ENCODE peak calls at places on chromosomes 3 and 15, in nine cellular contexts. One of them, this sample, is unnamed.
A peak's percentile ranks its signal among the peaks of the same experiment; 100 is the strongest.

GRCh38 chr15:70427531-70428120 is 329.9 kb upstream of the TLE3 start:
- DNase-seq in adrenal gland: no peak
- DNase-seq in HepG2: no peak
- DNase-seq in heart left ventricle: no peak
- DNase-seq in body of pancreas: no peak
- DNase-seq in sigmoid colon: no peak
- DNase-seq in H1: no peak
- DNase-seq in GM12892: no peak
- DNase-seq in uterus: no peak
- DNase-seq in this sample: no peak

GRCh38 chr3:118587847-118588246 is 446.8 kb downstream of the IGSF11 start:
- DNase-seq in uterus: no peak
- DNase-seq in body of pancreas: no peak
- DNase-seq in GM12892: no peak
- DNase-seq in heart left ventricle: no peak
- DNase-seq in adrenal gland: no peak
- DNase-seq in H1: no peak
- DNase-seq in sigmoid colon: no peak
- DNase-seq in HepG2: no peak
- DNase-seq in this sample: no peak

GRCh38 chr3:38141952-38142273 is 3.5 kb downstream of the MYD88 start:
- DNase-seq in H1: no peak
- DNase-seq in heart left ventricle: no peak
- DNase-seq in GM12892: no peak
- DNase-seq in uterus: no peak
- DNase-seq in adrenal gland: no peak
- DNase-seq in sigmoid colon: no peak
- DNase-seq in body of pancreas: peak; percentile 6
- DNase-seq in HepG2: no peak
- DNase-seq in this sample: peak; percentile 6

GRCh38 chr3:107600784-107601183 is 78.0 kb downstream of the BBX start:
- DNase-seq in uterus: no peak
- DNase-seq in heart left ventricle: no peak
- DNase-seq in HepG2: no peak
- DNase-seq in GM12892: no peak
- DNase-seq in sigmoid colon: no peak
- DNase-seq in H1: no peak
- DNase-seq in adrenal gland: no peak
- DNase-seq in body of pancreas: no peak
- DNase-seq in this sample: no peak

GRCh38 chr3:148697311-148698189 is at the start of gene AGTR1:
- DNase-seq in uterus: peak; percentile 54
- DNase-seq in body of pancreas: peak; percentile 54
- DNase-seq in GM12892: no peak
- DNase-seq in heart left ventricle: peak; percentile 54
- DNase-seq in sigmoid colon: peak; percentile 91
- DNase-seq in H1: peak; percentile 23
- DNase-seq in adrenal gland: peak; percentile 83
- DNase-seq in HepG2: no peak
- DNase-seq in this sample: peak; percentile 69

GRCh38 chr3:14803101-14803980 is 15.4 kb upstream of the FGD5 start:
- DNase-seq in heart left ventricle: peak; percentile 59
- DNase-seq in uterus: no peak
- DNase-seq in H1: no peak
- DNase-seq in HepG2: peak; percentile 78
- DNase-seq in sigmoid colon: peak; percentile 68
- DNase-seq in GM12892: no peak
- DNase-seq in body of pancreas: no peak
- DNase-seq in adrenal gland: no peak
- DNase-seq in this sample: no peak

GRCh38 chr3:197394464-197395321 is 96.3 kb upstream of the DLG1 start:
- DNase-seq in HepG2: no peak
- DNase-seq in body of pancreas: no peak
- DNase-seq in heart left ventricle: peak; percentile 89
- DNase-seq in sigmoid colon: no peak
- DNase-seq in uterus: peak; percentile 61
- DNase-seq in GM12892: peak; percentile 53
- DNase-seq in adrenal gland: no peak
- DNase-seq in H1: no peak
- DNase-seq in this sample: peak; percentile 82

GRCh38 chr3:52707585-52707984 is 1.7 kb downstream of the SPCS1 start:
- DNase-seq in sigmoid colon: no peak
- DNase-seq in HepG2: no peak
- DNase-seq in GM12892: no peak
- DNase-seq in H1: no peak
- DNase-seq in adrenal gland: no peak
- DNase-seq in uterus: no peak
- DNase-seq in body of pancreas: no peak
- DNase-seq in heart left ventricle: no peak
- DNase-seq in this sample: no peak

GRCh38 chr3:48187579-48188265 is 495 bp downstream of the CDC25A start:
- DNase-seq in body of pancreas: no peak
- DNase-seq in GM12892: no peak
- DNase-seq in heart left ventricle: peak; percentile 32
- DNase-seq in sigmoid colon: no peak
- DNase-seq in adrenal gland: no peak
- DNase-seq in H1: no peak
- DNase-seq in uterus: peak; percentile 23
- DNase-seq in HepG2: no peak
- DNase-seq in this sample: no peak

GRCh38 chr3:35639251-35640185 is at the start of gene ARPP21:
- DNase-seq in H1: no peak
- DNase-seq in uterus: no peak
- DNase-seq in sigmoid colon: peak; percentile 46
- DNase-seq in adrenal gland: no peak
- DNase-seq in body of pancreas: peak; percentile 13
- DNase-seq in GM12892: peak; percentile 8
- DNase-seq in heart left ventricle: peak; percentile 25
- DNase-seq in HepG2: no peak
- DNase-seq in this sample: peak; percentile 18

GRCh38 chr15:41285285-41285684 is 47.1 kb downstream of the OIP5 start:
- DNase-seq in body of pancreas: no peak
- DNase-seq in GM12892: no peak
- DNase-seq in HepG2: no peak
- DNase-seq in adrenal gland: no peak
- DNase-seq in sigmoid colon: no peak
- DNase-seq in heart left ventricle: no peak
- DNase-seq in H1: no peak
- DNase-seq in uterus: no peak
- DNase-seq in this sample: no peak

GRCh38 chr3:80682951-80683350 is 915.2 kb upstream of the ROBO1 start:
- DNase-seq in uterus: no peak
- DNase-seq in H1: no peak
- DNase-seq in heart left ventricle: no peak
- DNase-seq in body of pancreas: no peak
- DNase-seq in sigmoid colon: no peak
- DNase-seq in HepG2: no peak
- DNase-seq in adrenal gland: no peak
- DNase-seq in GM12892: no peak
- DNase-seq in this sample: no peak

GRCh38 chr15:57694264-57694663 is 12.2 kb upstream of the POLR2M start:
- DNase-seq in heart left ventricle: no peak
- DNase-seq in HepG2: no peak
- DNase-seq in GM12892: no peak
- DNase-seq in adrenal gland: no peak
- DNase-seq in H1: no peak
- DNase-seq in body of pancreas: no peak
- DNase-seq in uterus: no peak
- DNase-seq in sigmoid colon: no peak
- DNase-seq in this sample: no peak

GRCh38 chr3:114953215-114953799 is 193.8 kb downstream of the ZBTB20 start:
- DNase-seq in heart left ventricle: no peak
- DNase-seq in uterus: no peak
- DNase-seq in H1: no peak
- DNase-seq in sigmoid colon: no peak
- DNase-seq in HepG2: no peak
- DNase-seq in adrenal gland: no peak
- DNase-seq in GM12892: no peak
- DNase-seq in body of pancreas: no peak
- DNase-seq in this sample: no peak

GRCh38 chr3:11610700-11611099 is 33.0 kb downstream of the VGLL4 start:
- DNase-seq in uterus: no peak
- DNase-seq in adrenal gland: no peak
- DNase-seq in H1: no peak
- DNase-seq in sigmoid colon: no peak
- DNase-seq in heart left ventricle: no peak
- DNase-seq in HepG2: no peak
- DNase-seq in GM12892: no peak
- DNase-seq in body of pancreas: no peak
- DNase-seq in this sample: no peak

GRCh38 chr3:191236635-191237034 is 37.6 kb downstream of the OSTN start:
- DNase-seq in body of pancreas: no peak
- DNase-seq in adrenal gland: no peak
- DNase-seq in GM12892: no peak
- DNase-seq in uterus: no peak
- DNase-seq in sigmoid colon: no peak
- DNase-seq in HepG2: no peak
- DNase-seq in H1: no peak
- DNase-seq in heart left ventricle: no peak
- DNase-seq in this sample: no peak

DNA sequence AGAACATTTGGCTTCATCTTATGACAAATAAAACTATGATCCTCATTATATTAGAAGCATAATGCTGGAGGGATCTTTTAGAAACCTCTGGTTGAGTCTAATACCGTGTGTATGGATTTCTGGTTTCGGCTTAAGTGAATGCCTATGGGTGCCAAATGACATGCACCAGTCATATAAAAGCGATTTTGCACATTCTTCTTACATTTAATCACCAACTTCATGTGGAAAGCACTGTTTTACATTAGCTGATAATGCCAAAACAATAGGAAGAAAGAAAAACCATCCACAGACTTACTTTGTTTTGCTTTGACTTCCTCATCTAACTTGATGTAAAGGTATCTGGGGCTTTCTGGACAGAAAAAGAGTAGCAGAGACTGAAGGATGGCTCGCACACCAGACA is 20.9 kb downstream of the SLC2A2 start:
- DNase-seq in H1: no peak
- DNase-seq in heart left ventricle: no peak
- DNase-seq in HepG2: no peak
- DNase-seq in GM12892: no peak
- DNase-seq in uterus: no peak
- DNase-seq in sigmoid colon: no peak
- DNase-seq in body of pancreas: no peak
- DNase-seq in adrenal gland: no peak
- DNase-seq in this sample: no peak
- TF ChIP-seq POLR2A in H1: no peak
- TF ChIP-seq POLR2A in heart left ventricle: no peak
- TF ChIP-seq POLR2A in HepG2: no peak
- TF ChIP-seq POLR2A in GM12892: no peak
- TF ChIP-seq POLR2A in uterus: no peak
- TF ChIP-seq POLR2A in sigmoid colon: no peak
- TF ChIP-seq POLR2A in body of pancreas: no peak
- TF ChIP-seq POLR2A in adrenal gland: no peak
- TF ChIP-seq POLR2A in this sample: no peak

DNA sequence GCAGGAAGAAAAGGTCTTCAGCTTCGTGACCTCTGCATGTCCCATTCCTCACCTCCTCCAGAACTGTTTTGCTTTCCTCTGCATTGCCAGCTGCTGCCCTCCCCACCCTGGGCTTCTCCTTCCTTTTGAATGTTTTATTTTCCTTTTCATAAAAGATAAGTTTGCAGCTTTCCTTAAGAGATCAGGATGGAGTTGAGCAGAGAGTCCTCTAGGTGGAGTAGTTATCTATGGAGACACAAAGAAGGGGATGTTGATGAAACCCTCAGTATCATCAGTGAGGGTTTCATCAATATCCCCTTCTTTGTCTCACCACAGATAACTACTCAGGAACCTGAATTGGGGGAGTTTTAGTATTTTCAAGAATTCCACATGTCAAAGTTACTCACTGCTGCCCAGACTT is 19.0 kb upstream of the SLC25A36 start:
- DNase-seq in adrenal gland: no peak
- DNase-seq in HepG2: no peak
- DNase-seq in GM12892: no peak
- DNase-seq in body of pancreas: no peak
- DNase-seq in heart left ventricle: no peak
- DNase-seq in sigmoid colon: no peak
- DNase-seq in H1: no peak
- DNase-seq in uterus: no peak
- DNase-seq in this sample: no peak
- TF ChIP-seq POLR2A in adrenal gland: no peak
- TF ChIP-seq POLR2A in HepG2: no peak
- TF ChIP-seq POLR2A in GM12892: no peak
- TF ChIP-seq POLR2A in body of pancreas: no peak
- TF ChIP-seq POLR2A in heart left ventricle: no peak
- TF ChIP-seq POLR2A in sigmoid colon: no peak
- TF ChIP-seq POLR2A in H1: no peak
- TF ChIP-seq POLR2A in uterus: no peak
- TF ChIP-seq POLR2A in this sample: no peak

GRCh38 chr3:29695905-29696238 is 415.0 kb downstream of the RBMS3 start:
- DNase-seq in heart left ventricle: no peak
- DNase-seq in GM12892: no peak
- DNase-seq in sigmoid colon: no peak
- DNase-seq in uterus: no peak
- DNase-seq in adrenal gland: no peak
- DNase-seq in H1: no peak
- DNase-seq in body of pancreas: no peak
- DNase-seq in HepG2: no peak
- DNase-seq in this sample: no peak

GRCh38 chr3:29694783-29695182 is 413.9 kb downstream of the RBMS3 start:
- DNase-seq in heart left ventricle: no peak
- DNase-seq in body of pancreas: no peak
- DNase-seq in H1: no peak
- DNase-seq in sigmoid colon: no peak
- DNase-seq in HepG2: peak; percentile 3
- DNase-seq in uterus: no peak
- DNase-seq in GM12892: no peak
- DNase-seq in adrenal gland: no peak
- DNase-seq in this sample: no peak

GRCh38 chr3:29696311-29696710 is 415.4 kb downstream of the RBMS3 start:
- DNase-seq in H1: no peak
- DNase-seq in GM12892: no peak
- DNase-seq in adrenal gland: no peak
- DNase-seq in HepG2: no peak
- DNase-seq in sigmoid colon: no peak
- DNase-seq in uterus: no peak
- DNase-seq in body of pancreas: no peak
- DNase-seq in heart left ventricle: no peak
- DNase-seq in this sample: no peak

GRCh38 chr3:29694331-29694730 is 413.5 kb downstream of the RBMS3 start:
- DNase-seq in heart left ventricle: no peak
- DNase-seq in HepG2: no peak
- DNase-seq in adrenal gland: no peak
- DNase-seq in body of pancreas: no peak
- DNase-seq in uterus: no peak
- DNase-seq in H1: no peak
- DNase-seq in GM12892: no peak
- DNase-seq in sigmoid colon: no peak
- DNase-seq in this sample: no peak

GRCh38 chr3:29695201-29695904 is 414.5 kb downstream of the RBMS3 start:
- DNase-seq in adrenal gland: no peak
- DNase-seq in uterus: no peak
- DNase-seq in sigmoid colon: peak; percentile 73
- DNase-seq in GM12892: no peak
- DNase-seq in body of pancreas: no peak
- DNase-seq in H1: no peak
- DNase-seq in heart left ventricle: no peak
- DNase-seq in HepG2: no peak
- DNase-seq in this sample: peak; percentile 38
- TF ChIP-seq POLR2A in adrenal gland: no peak
- TF ChIP-seq POLR2A in uterus: no peak
- TF ChIP-seq POLR2A in sigmoid colon: no peak
- TF ChIP-seq POLR2A in GM12892: no peak
- TF ChIP-seq POLR2A in body of pancreas: no peak
- TF ChIP-seq POLR2A in H1: no peak
- TF ChIP-seq POLR2A in heart left ventricle: no peak
- TF ChIP-seq POLR2A in HepG2: no peak
- TF ChIP-seq POLR2A in this sample: no peak

GRCh38 chr15:64157599-64158125 is 5.2 kb downstream of the PPIB start:
- DNase-seq in body of pancreas: no peak
- DNase-seq in sigmoid colon: no peak
- DNase-seq in GM12892: no peak
- DNase-seq in adrenal gland: no peak
- DNase-seq in heart left ventricle: no peak
- DNase-seq in uterus: no peak
- DNase-seq in HepG2: no peak
- DNase-seq in H1: no peak
- DNase-seq in this sample: no peak
- TF ChIP-seq POLR2A in body of pancreas: no peak
- TF ChIP-seq POLR2A in sigmoid colon: no peak
- TF ChIP-seq POLR2A in GM12892: no peak
- TF ChIP-seq POLR2A in adrenal gland: no peak
- TF ChIP-seq POLR2A in heart left ventricle: no peak
- TF ChIP-seq POLR2A in uterus: no peak
- TF ChIP-seq POLR2A in HepG2: peak; percentile 7
- TF ChIP-seq POLR2A in H1: no peak
- TF ChIP-seq POLR2A in this sample: no peak

This sample was measured in testis.